ENCODE peak calls at places on chromosome 4, in six cellular contexts. L, Y, C, Z, K and Q are unnamed samples.

GRCh38 chr4:10072420-10073017 is 44.1 kb downstream of the WDR1 start:
- DNase-seq in L (peak; percentile 13), Y (no peak), C (peak; percentile 41), Z (no peak), K (no peak), Q (no peak)

GRCh38 chr4:8026455-8026854 is 86.8 kb upstream of the AFAP1 start:
- DNase-seq in L (no peak), Y (no peak), C (no peak), Z (no peak), K (no peak), Q (peak; percentile 9)

GRCh38 chr4:98838977-98839618 is 89.8 kb downstream of the EIF4E start:
- DNase-seq in L (no peak), Y (peak; percentile 38), C (no peak), Z (no peak), K (no peak), Q (peak; percentile 34)

GRCh38 chr4:72954811-72955210 is 114.7 kb downstream of the COX18 start:
- DNase-seq in L (no peak), Y (no peak), C (no peak), Z (no peak), K (no peak), Q (no peak)

GRCh38 chr4:61772116-61772515 is 572.0 kb downstream of the ADGRL3 start:
- DNase-seq in L (no peak), Y (no peak), C (no peak), Z (no peak), K (no peak), Q (peak; percentile 80)

GRCh38 chr4:91826186-91826585 is 477.6 kb upstream of the GRID2 start:
- DNase-seq in L (no peak), Y (no peak), C (no peak), Z (no peak), K (no peak), Q (peak; percentile 84)

GRCh38 chr4:165379662-165380061 is 854 bp downstream of the CPE start:
- DNase-seq in L (peak; percentile 84), Y (no peak), C (no peak), Z (peak; percentile 32), K (no peak), Q (no peak)

GRCh38 chr4:188722911-188723310 is 583.7 kb downstream of the TRIML1 start:
- DNase-seq in L (no peak), Y (no peak), C (no peak), Z (no peak), K (no peak), Q (no peak)

GRCh38 chr4:116180056-116180690 is 905.2 kb downstream of the TRAM1L1 start:
- DNase-seq in L (no peak), Y (peak; percentile 0), C (no peak), Z (no peak), K (no peak), Q (peak; percentile 28)

DNA sequence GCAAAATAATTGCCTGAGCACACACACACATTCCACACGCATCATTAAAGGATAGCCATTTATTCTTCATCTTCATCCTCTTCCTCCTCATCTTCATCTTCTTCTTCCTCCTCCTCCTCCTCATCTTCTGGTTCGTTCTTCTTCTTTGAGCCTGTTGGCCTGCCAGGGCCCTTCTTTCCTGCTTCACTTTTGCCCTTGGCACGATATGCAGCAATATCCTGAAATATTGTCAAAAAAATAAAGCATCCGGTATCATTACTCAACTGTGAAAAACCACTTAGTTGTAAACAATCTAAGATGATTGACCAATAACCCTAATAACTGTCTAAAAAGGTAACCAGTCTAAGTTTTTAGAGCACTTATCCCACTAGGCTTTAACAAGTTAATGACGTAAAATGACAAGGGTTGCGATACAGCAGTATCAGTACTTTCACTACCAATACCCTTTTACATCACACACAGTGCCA is 2.1 kb downstream of the HMGB2 start:
- DNase-seq in L (no peak), Y (peak; percentile 20), C (no peak), Z (no peak), K (no peak), Q (no peak)
- H3K4me3 ChIP-seq in L (no peak overlapping the region), Y (peak overlapping the region; percentile 99), C (no peak overlapping the region), Z (peak overlapping the region; percentile 92), K (peak overlapping the region; percentile 97), Q (peak overlapping the region; percentile 96)

GRCh38 chr4:17174751-17175150 is 276.3 kb upstream of the LDB2 start:
- DNase-seq in L (no peak), Y (peak; percentile 30), C (no peak), Z (no peak), K (no peak), Q (no peak)

GRCh38 chr4:17168571-17168970 is 270.1 kb upstream of the LDB2 start:
- DNase-seq in L (peak; percentile 16), Y (peak; percentile 87), C (no peak), Z (no peak), K (no peak), Q (no peak)

GRCh38 chr4:17169699-17170098 is 271.3 kb upstream of the LDB2 start:
- DNase-seq in L (no peak), Y (no peak), C (no peak), Z (no peak), K (no peak), Q (no peak)

GRCh38 chr4:17173300-17173699 is 274.9 kb upstream of the LDB2 start:
- DNase-seq in L (peak; percentile 37), Y (no peak), C (no peak), Z (no peak), K (no peak), Q (no peak)
- TF ChIP-seq CTCF in L (peak; percentile 18), Y (peak; percentile 41), C (no peak), Z (peak; percentile 23), K (peak; percentile 10), Q (no peak)

DNA sequence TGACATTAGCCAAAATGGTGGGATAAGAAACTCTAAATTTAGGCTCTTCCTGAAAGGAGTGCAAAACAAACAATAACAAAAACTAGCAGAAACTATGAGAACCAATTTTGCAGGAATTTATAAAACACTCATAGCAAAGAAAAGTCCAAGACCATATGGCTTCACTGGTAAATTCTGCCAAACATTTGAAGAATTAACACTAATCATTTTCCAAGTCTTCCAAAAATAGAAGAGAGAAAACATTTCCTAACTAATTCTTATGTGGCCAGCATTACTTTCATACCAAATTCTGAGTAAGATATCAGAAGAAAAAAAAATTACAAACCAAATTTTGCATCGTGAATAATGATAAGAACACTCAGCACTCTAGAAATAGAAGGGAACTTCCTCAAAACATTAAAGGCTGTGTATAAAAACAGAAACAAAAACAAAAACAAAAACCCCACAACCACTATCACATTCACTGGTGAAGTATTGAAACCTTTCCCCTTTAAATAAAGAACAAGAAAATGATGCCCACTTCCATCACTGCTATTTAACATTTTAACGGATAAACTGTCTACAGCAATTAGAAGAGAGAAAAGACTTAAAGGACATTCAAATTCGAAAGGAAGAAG is 524.3 kb upstream of the GALNTL6 start:
- DNase-seq in L (no peak), Y (no peak), C (no peak), Z (no peak), K (no peak), Q (no peak)
- H3K4me3 ChIP-seq in L (no peak overlapping the region), Y (no peak overlapping the region), C (no peak overlapping the region), Z (no peak overlapping the region), K (no peak overlapping the region), Q (no peak overlapping the region)

GRCh38 chr4:40553995-40554394 is 75.7 kb downstream of the RBM47 start:
- DNase-seq in L (no peak), Y (no peak), C (no peak), Z (no peak), K (no peak), Q (no peak)

GRCh38 chr4:40548256-40548655 is 81.4 kb downstream of the RBM47 start:
- DNase-seq in L (peak; percentile 31), Y (peak; percentile 62), C (no peak), Z (no peak), K (no peak), Q (no peak)

GRCh38 chr4:40547446-40548132 is 82.1 kb downstream of the RBM47 start:
- DNase-seq in L (no peak), Y (peak; percentile 57), C (no peak), Z (no peak), K (no peak), Q (no peak)

GRCh38 chr4:40552536-40552935 is 77.1 kb downstream of the RBM47 start:
- DNase-seq in L (no peak), Y (no peak), C (no peak), Z (no peak), K (no peak), Q (peak; percentile 18)

DNA sequence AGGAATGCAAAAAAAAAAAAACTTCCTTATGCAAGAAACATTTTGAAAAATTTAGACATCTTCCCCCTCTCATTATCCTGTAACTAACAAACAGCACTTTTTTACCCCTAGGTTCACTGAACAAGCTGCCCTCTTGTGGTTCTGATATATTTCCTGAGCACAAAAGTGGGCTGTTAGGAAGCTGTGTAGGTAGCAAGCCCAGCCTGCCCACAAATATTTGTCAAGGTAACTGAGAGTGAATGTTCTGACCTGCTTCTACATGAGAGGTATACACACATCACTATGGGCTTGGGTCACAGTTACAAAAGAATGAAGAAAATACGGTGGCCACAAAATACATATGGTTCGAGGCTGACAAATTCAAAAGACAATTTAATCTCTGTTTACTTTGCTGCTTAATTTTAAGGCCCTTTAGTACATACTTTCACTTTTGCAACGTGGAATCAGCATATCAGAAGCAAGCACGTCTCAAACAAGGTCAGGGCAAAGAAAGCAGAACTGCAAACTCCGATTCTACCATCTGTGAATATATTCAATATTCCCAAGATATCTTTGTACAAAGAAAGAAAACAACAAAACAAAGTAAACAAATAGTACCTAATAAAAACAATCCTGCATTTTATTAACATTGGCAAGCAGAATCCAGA is 78.6 kb downstream of the RBM47 start:
- DNase-seq in L (no peak), Y (peak; percentile 53), C (peak; percentile 55), Z (peak; percentile 54), K (no peak), Q (peak; percentile 75)
- TF ChIP-seq CTCF in L (no peak), Y (peak; percentile 49), C (no peak), Z (peak; percentile 70), K (no peak), Q (peak; percentile 39)

GRCh38 chr4:128427832-128428366 is 140.3 kb upstream of the PGRMC2 start:
- DNase-seq in L (peak; percentile 77), Y (peak; percentile 79), C (no peak), Z (peak; percentile 66), K (no peak), Q (peak; percentile 90)
- H3K4me3 ChIP-seq in L (peak overlapping the region; percentile 26), Y (peak overlapping the region; percentile 9), C (no peak overlapping the region), Z (no peak overlapping the region), K (no peak overlapping the region), Q (peak overlapping the region; percentile 26)

GRCh38 chr4:70538869-70539268 is 20.5 kb downstream of the AMTN start:
- DNase-seq in L (no peak), Y (no peak), C (no peak), Z (no peak), K (no peak), Q (no peak)

GRCh38 chr4:70544279-70544870 is 26.0 kb downstream of the AMTN start:
- DNase-seq in L (no peak), Y (peak; percentile 10), C (no peak), Z (peak; percentile 17), K (no peak), Q (peak; percentile 47)
- TF ChIP-seq CTCF in L (peak; percentile 44), Y (peak; percentile 54), C (no peak), Z (peak; percentile 50), K (peak; percentile 35), Q (peak; percentile 78)